ENCODE peak calls at places on chromosomes 13 and 19, in ten cellular contexts. M is K562, Z is tibial nerve, U is ovary, A is A549, S is breast epithelium, C is transverse colon, J is uterus, G is stomach, V is testis. P is an unnamed sample.

GRCh38 chr13:59449750-59450149 is 714.0 kb downstream of the DIAPH3 start:
- DNase-seq in M (no peak), Z (no peak), U (no peak), A (no peak), S (no peak), C (no peak), J (no peak), G (no peak), V (no peak), P (no peak)

GRCh38 chr13:111658150-111659100 is 338.0 kb downstream of the TEX29 start:
- DNase-seq in M (no peak), Z (no peak), U (no peak), A (no peak), S (no peak), C (no peak), J (no peak), G (no peak), V (no peak), P (no peak)

GRCh38 chr13:73158851-73159250 is 100.0 kb downstream of the KLF5 start:
- DNase-seq in M (no peak), Z (no peak), U (no peak), A (peak; percentile 46), S (no peak), C (no peak), J (no peak), G (no peak), V (no peak), P (no peak)

GRCh38 chr13:29435125-29435911 is 160.2 kb downstream of the SLC7A1 start:
- DNase-seq in M (no peak), Z (no peak), U (no peak), A (no peak), S (no peak), C (no peak), J (peak; percentile 66), G (no peak), V (no peak), P (peak; percentile 26)

GRCh38 chr13:95385808-95386207 is 84.6 kb upstream of the ABCC4 start:
- DNase-seq in M (no peak), Z (no peak), U (no peak), A (no peak), S (no peak), C (no peak), J (no peak), G (no peak), V (no peak), P (no peak)

GRCh38 chr13:77519808-77520207 is 15.7 kb upstream of the SCEL start:
- DNase-seq in M (no peak), Z (no peak), U (no peak), A (no peak), S (no peak), C (no peak), J (no peak), G (no peak), V (no peak), P (no peak)

GRCh38 chr13:37959284-37959683 is 89.7 kb upstream of the TRPC4 start:
- DNase-seq in M (peak; percentile 73), Z (no peak), U (no peak), A (no peak), S (no peak), C (no peak), J (no peak), G (no peak), V (no peak), P (no peak)

GRCh38 chr13:109649713-109650112 is 136.7 kb downstream of the IRS2 start:
- DNase-seq in M (no peak), Z (no peak), U (no peak), A (no peak), S (no peak), C (no peak), J (no peak), G (no peak), V (no peak), P (no peak)

GRCh38 chr19:805161-805561 is 7.9 kb downstream of the PTBP1 start:
- DNase-seq in M (no peak), Z (no peak), U (no peak), A (no peak), S (no peak), C (no peak), J (no peak), G (no peak), V (no peak), P (no peak)

GRCh38 chr13:111099292-111099691 is 15.8 kb upstream of the ARHGEF7 start:
- DNase-seq in M (no peak), Z (no peak), U (no peak), A (no peak), S (no peak), C (no peak), J (no peak), G (no peak), V (no peak), P (no peak)

GRCh38 chr13:97222934-97223710 is 989 bp downstream of the MBNL2 start:
- DNase-seq in M (no peak), Z (no peak), U (no peak), A (no peak), S (no peak), C (no peak), J (no peak), G (no peak), V (no peak), P (no peak)
- H3K27ac ChIP-seq in M (peak overlapping the region; percentile 81), Z (peak overlapping the region; percentile 81), U (peak overlapping the region; percentile 54), A (peak overlapping the region; percentile 73), S (peak overlapping the region; percentile 89), C (peak overlapping the region; percentile 90), J (peak overlapping the region; percentile 93), G (peak overlapping the region; percentile 90), V (peak overlapping the region; percentile 93), P (peak overlapping the region; percentile 91)

DNA sequence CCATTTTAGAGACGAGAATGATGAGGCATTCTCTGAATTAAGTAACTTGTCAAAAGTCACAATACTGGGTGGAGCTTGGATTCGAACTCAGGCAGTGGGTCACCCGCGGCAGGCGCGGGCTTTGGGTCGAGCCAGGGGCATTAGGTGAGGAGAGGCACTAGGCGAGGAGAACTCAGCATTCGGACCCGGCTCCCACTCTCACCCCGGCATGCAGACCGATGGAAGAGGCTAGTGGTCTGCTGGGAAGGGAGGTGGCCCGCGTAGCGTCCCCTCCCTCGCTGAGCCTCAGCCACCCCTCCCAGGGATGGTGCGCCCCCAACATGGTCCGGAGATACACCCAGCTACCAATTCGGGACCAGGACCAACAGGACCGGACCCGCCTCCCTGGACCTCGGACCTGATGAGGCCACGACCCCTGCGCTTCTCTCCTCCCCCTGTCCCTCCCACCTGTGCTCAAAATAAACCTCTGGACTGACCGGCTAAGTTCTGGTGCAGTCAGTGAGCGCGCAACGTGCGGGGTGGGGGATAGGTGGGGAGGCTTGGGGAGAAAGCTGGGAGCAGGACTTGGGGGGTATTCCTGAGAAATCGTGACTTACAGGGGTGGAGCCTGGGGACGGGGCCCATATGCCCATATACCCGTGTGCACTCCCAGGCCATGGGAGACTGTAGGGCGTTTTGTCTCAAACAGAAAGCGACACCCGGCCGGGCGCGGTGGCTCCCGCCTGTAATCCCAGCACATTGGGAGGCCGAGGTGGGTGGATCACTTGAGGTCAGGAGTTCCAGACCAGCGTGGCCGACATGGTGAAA is 1.3 kb upstream of the SNAPC2 start:
- DNase-seq in M (no peak), Z (no peak), U (peak; percentile 53), A (no peak), S (no peak), C (no peak), J (no peak), G (no peak), V (no peak), P (no peak)
- TF ChIP-seq POLR2A in M (no peak), Z (no peak), U (no peak), A (no peak), S (no peak), C (peak; percentile 10), J (no peak), G (no peak), V (no peak), P (no peak)

GRCh38 chr19:2084993-2085720 is 11.0 kb downstream of the MOB3A start:
- DNase-seq in M (peak; percentile 70), Z (no peak), U (no peak), A (no peak), S (peak; percentile 61), C (peak; percentile 88), J (no peak), G (peak; percentile 76), V (peak; percentile 52), P (peak; percentile 65)

GRCh38 chr19:2087621-2088100 is 8.5 kb downstream of the MOB3A start:
- DNase-seq in M (no peak), Z (no peak), U (peak; percentile 23), A (no peak), S (no peak), C (peak; percentile 50), J (no peak), G (no peak), V (no peak), P (no peak)

GRCh38 chr19:2095338-2095938 is 688 bp downstream of the MOB3A start:
- DNase-seq in M (no peak), Z (no peak), U (peak; percentile 56), A (no peak), S (no peak), C (peak; percentile 32), J (no peak), G (no peak), V (no peak), P (no peak)

GRCh38 chr19:2089001-2089711 is 7.0 kb downstream of the MOB3A start:
- DNase-seq in M (no peak), Z (no peak), U (peak; percentile 20), A (no peak), S (peak; percentile 65), C (no peak), J (no peak), G (no peak), V (no peak), P (no peak)

GRCh38 chr19:2089727-2090053 is 6.4 kb downstream of the MOB3A start:
- DNase-seq in M (no peak), Z (no peak), U (no peak), A (no peak), S (no peak), C (no peak), J (no peak), G (no peak), V (no peak), P (no peak)
- H3K27ac ChIP-seq in M (peak overlapping the region; percentile 34), Z (peak overlapping the region; percentile 90), U (no peak overlapping the region), A (no peak overlapping the region), S (peak overlapping the region; percentile 72), C (peak overlapping the region; percentile 99), J (peak overlapping the region; percentile 35), G (peak overlapping the region; percentile 39), V (peak overlapping the region; percentile 29), P (peak overlapping the region; percentile 78)

GRCh38 chr13:43879323-43880181 is at the start of the genes CCDC122 and LACC1:
- DNase-seq in M (no peak), Z (peak; percentile 48), U (peak; percentile 80), A (peak; percentile 75), S (peak; percentile 77), C (peak; percentile 88), J (peak; percentile 76), G (peak; percentile 87), V (peak; percentile 77), P (peak; percentile 47)
- TF ChIP-seq POLR2A in M (no peak), Z (peak; percentile 51), U (peak; percentile 17), A (peak; percentile 52), S (peak; percentile 60), C (peak; percentile 95), J (no peak), G (no peak), V (no peak), P (no peak)

GRCh38 chr13:44052843-44053607 is 173.3 kb downstream of the LACC1 start:
- DNase-seq in M (no peak), Z (no peak), U (peak; percentile 44), A (no peak), S (peak; percentile 20), C (peak; percentile 17), J (peak; percentile 30), G (no peak), V (peak; percentile 21), P (no peak)
- H3K27ac ChIP-seq in M (no peak overlapping the region), Z (peak overlapping the region; percentile 43), U (no peak overlapping the region), A (peak overlapping the region; percentile 66), S (peak overlapping the region; percentile 21), C (peak overlapping the region; percentile 62), J (peak overlapping the region; percentile 69), G (no peak overlapping the region), V (peak overlapping the region; percentile 57), P (no peak overlapping the region)

P was measured in gastrocnemius medialis.